ENCODE peak calls at places on chromosomes 3 and 15, in ten cellular contexts. One of them, this sample, is unnamed.

GRCh38 chr3:119494597-119494996 is 3.8 kb upstream of the TIMMDC1 start:
- DNase-seq in gastrocnemius medialis: no peak
- DNase-seq in HepG2: no peak
- DNase-seq in BE2C: no peak
- DNase-seq in thyroid gland: no peak
- DNase-seq in prostate gland: no peak
- DNase-seq in ovary: no peak
- DNase-seq in body of pancreas: no peak
- DNase-seq in CD8-positive, alpha-beta T cell: no peak
- DNase-seq in CD4-positive, alpha-beta memory T cell: no peak
- DNase-seq in this sample: no peak

GRCh38 chr15:27097506-27097905 is 126.5 kb downstream of the GABRG3 start:
- DNase-seq in BE2C: no peak
- DNase-seq in body of pancreas: no peak
- DNase-seq in prostate gland: no peak
- DNase-seq in HepG2: no peak
- DNase-seq in CD4-positive, alpha-beta memory T cell: no peak
- DNase-seq in gastrocnemius medialis: no peak
- DNase-seq in thyroid gland: no peak
- DNase-seq in ovary: no peak
- DNase-seq in CD8-positive, alpha-beta T cell: no peak
- DNase-seq in this sample: no peak

GRCh38 chr3:172329070-172329469 is 119.2 kb downstream of the GHSR start:
- DNase-seq in prostate gland: no peak
- DNase-seq in CD8-positive, alpha-beta T cell: no peak
- DNase-seq in thyroid gland: no peak
- DNase-seq in HepG2: no peak
- DNase-seq in body of pancreas: no peak
- DNase-seq in CD4-positive, alpha-beta memory T cell: no peak
- DNase-seq in ovary: no peak
- DNase-seq in BE2C: no peak
- DNase-seq in gastrocnemius medialis: no peak
- DNase-seq in this sample: no peak

GRCh38 chr3:108100906-108101305 is 10.1 kb upstream of the CD47 start:
- DNase-seq in CD8-positive, alpha-beta T cell: no peak
- DNase-seq in HepG2: no peak
- DNase-seq in body of pancreas: no peak
- DNase-seq in ovary: no peak
- DNase-seq in thyroid gland: no peak
- DNase-seq in gastrocnemius medialis: no peak
- DNase-seq in CD4-positive, alpha-beta memory T cell: no peak
- DNase-seq in BE2C: no peak
- DNase-seq in prostate gland: no peak
- DNase-seq in this sample: no peak

GRCh38 chr3:116280130-116280740 is 165.1 kb downstream of the LSAMP start:
- DNase-seq in HepG2: no peak
- DNase-seq in BE2C: no peak
- DNase-seq in gastrocnemius medialis: no peak
- DNase-seq in body of pancreas: no peak
- DNase-seq in prostate gland: no peak
- DNase-seq in ovary: no peak
- DNase-seq in thyroid gland: no peak
- DNase-seq in CD8-positive, alpha-beta T cell: no peak
- DNase-seq in CD4-positive, alpha-beta memory T cell: no peak
- DNase-seq in this sample: no peak

GRCh38 chr3:151219056-151219455 is 16.0 kb upstream of the GPR171 start:
- DNase-seq in prostate gland: no peak
- DNase-seq in thyroid gland: no peak
- DNase-seq in ovary: no peak
- DNase-seq in body of pancreas: no peak
- DNase-seq in HepG2: no peak
- DNase-seq in CD8-positive, alpha-beta T cell: no peak
- DNase-seq in CD4-positive, alpha-beta memory T cell: no peak
- DNase-seq in BE2C: no peak
- DNase-seq in gastrocnemius medialis: no peak
- DNase-seq in this sample: no peak

GRCh38 chr3:38047896-38048295 is 8.9 kb downstream of the DLEC1 start:
- DNase-seq in BE2C: no peak
- DNase-seq in gastrocnemius medialis: no peak
- DNase-seq in prostate gland: no peak
- DNase-seq in body of pancreas: no peak
- DNase-seq in thyroid gland: no peak
- DNase-seq in CD8-positive, alpha-beta T cell: no peak
- DNase-seq in ovary: no peak
- DNase-seq in HepG2: no peak
- DNase-seq in CD4-positive, alpha-beta memory T cell: no peak
- DNase-seq in this sample: no peak

GRCh38 chr3:22960326-22960984 is 242.7 kb upstream of the UBE2E2 start:
- DNase-seq in body of pancreas: peak; percentile 56
- DNase-seq in ovary: peak; percentile 43
- DNase-seq in thyroid gland: peak; percentile 17
- DNase-seq in prostate gland: peak; percentile 57
- DNase-seq in CD8-positive, alpha-beta T cell: no peak
- DNase-seq in HepG2: peak; percentile 12
- DNase-seq in CD4-positive, alpha-beta memory T cell: no peak
- DNase-seq in gastrocnemius medialis: no peak
- DNase-seq in BE2C: no peak
- DNase-seq in this sample: peak; percentile 43

GRCh38 chr3:194565597-194566190 is 67.5 kb downstream of the TMEM44 start:
- DNase-seq in body of pancreas: no peak
- DNase-seq in CD8-positive, alpha-beta T cell: no peak
- DNase-seq in CD4-positive, alpha-beta memory T cell: no peak
- DNase-seq in prostate gland: no peak
- DNase-seq in BE2C: no peak
- DNase-seq in thyroid gland: no peak
- DNase-seq in ovary: no peak
- DNase-seq in HepG2: no peak
- DNase-seq in gastrocnemius medialis: no peak
- DNase-seq in this sample: no peak

GRCh38 chr3:76129441-76129840 is 344.1 kb upstream of the ZNF717 start:
- DNase-seq in ovary: no peak
- DNase-seq in BE2C: no peak
- DNase-seq in body of pancreas: no peak
- DNase-seq in CD4-positive, alpha-beta memory T cell: no peak
- DNase-seq in CD8-positive, alpha-beta T cell: no peak
- DNase-seq in HepG2: no peak
- DNase-seq in prostate gland: no peak
- DNase-seq in gastrocnemius medialis: no peak
- DNase-seq in thyroid gland: no peak
- DNase-seq in this sample: no peak

GRCh38 chr15:67068724-67069400 is 3.5 kb downstream of the SMAD3 start:
- DNase-seq in prostate gland: no peak
- DNase-seq in BE2C: no peak
- DNase-seq in HepG2: no peak
- DNase-seq in CD8-positive, alpha-beta T cell: no peak
- DNase-seq in body of pancreas: no peak
- DNase-seq in thyroid gland: no peak
- DNase-seq in ovary: no peak
- DNase-seq in gastrocnemius medialis: no peak
- DNase-seq in CD4-positive, alpha-beta memory T cell: peak; percentile 33
- DNase-seq in this sample: no peak
- H3K4me3 ChIP-seq in prostate gland: no peak overlapping the region
- H3K4me3 ChIP-seq in BE2C: no peak overlapping the region
- H3K4me3 ChIP-seq in HepG2: peak overlapping the region; percentile 78
- H3K4me3 ChIP-seq in CD8-positive, alpha-beta T cell: no peak overlapping the region
- H3K4me3 ChIP-seq in body of pancreas: no peak overlapping the region
- H3K4me3 ChIP-seq in thyroid gland: no peak overlapping the region
- H3K4me3 ChIP-seq in ovary: peak overlapping the region; percentile 76
- H3K4me3 ChIP-seq in gastrocnemius medialis: peak overlapping the region; percentile 91
- H3K4me3 ChIP-seq in CD4-positive, alpha-beta memory T cell: peak overlapping the region; percentile 79
- H3K4me3 ChIP-seq in this sample: no peak overlapping the region

GRCh38 chr15:101139986-101140696 is 111.7 kb downstream of the CHSY1 start:
- DNase-seq in ovary: no peak
- DNase-seq in gastrocnemius medialis: no peak
- DNase-seq in body of pancreas: no peak
- DNase-seq in HepG2: no peak
- DNase-seq in CD4-positive, alpha-beta memory T cell: no peak
- DNase-seq in CD8-positive, alpha-beta T cell: no peak
- DNase-seq in thyroid gland: no peak
- DNase-seq in BE2C: no peak
- DNase-seq in prostate gland: no peak
- DNase-seq in this sample: no peak

GRCh38 chr15:101136381-101137268 is 115.2 kb downstream of the CHSY1 start:
- DNase-seq in HepG2: no peak
- DNase-seq in ovary: no peak
- DNase-seq in gastrocnemius medialis: no peak
- DNase-seq in CD8-positive, alpha-beta T cell: no peak
- DNase-seq in prostate gland: no peak
- DNase-seq in BE2C: no peak
- DNase-seq in thyroid gland: no peak
- DNase-seq in CD4-positive, alpha-beta memory T cell: no peak
- DNase-seq in body of pancreas: no peak
- DNase-seq in this sample: no peak

GRCh38 chr15:101138913-101139880 is 112.7 kb downstream of the CHSY1 start:
- DNase-seq in thyroid gland: peak; percentile 66
- DNase-seq in CD8-positive, alpha-beta T cell: no peak
- DNase-seq in gastrocnemius medialis: no peak
- DNase-seq in prostate gland: no peak
- DNase-seq in CD4-positive, alpha-beta memory T cell: no peak
- DNase-seq in ovary: no peak
- DNase-seq in HepG2: no peak
- DNase-seq in BE2C: no peak
- DNase-seq in body of pancreas: no peak
- DNase-seq in this sample: no peak

GRCh38 chr15:101137312-101137940 is 114.4 kb downstream of the CHSY1 start:
- DNase-seq in gastrocnemius medialis: no peak
- DNase-seq in prostate gland: no peak
- DNase-seq in BE2C: no peak
- DNase-seq in thyroid gland: no peak
- DNase-seq in CD4-positive, alpha-beta memory T cell: no peak
- DNase-seq in CD8-positive, alpha-beta T cell: no peak
- DNase-seq in body of pancreas: no peak
- DNase-seq in ovary: no peak
- DNase-seq in HepG2: no peak
- DNase-seq in this sample: no peak

DNA sequence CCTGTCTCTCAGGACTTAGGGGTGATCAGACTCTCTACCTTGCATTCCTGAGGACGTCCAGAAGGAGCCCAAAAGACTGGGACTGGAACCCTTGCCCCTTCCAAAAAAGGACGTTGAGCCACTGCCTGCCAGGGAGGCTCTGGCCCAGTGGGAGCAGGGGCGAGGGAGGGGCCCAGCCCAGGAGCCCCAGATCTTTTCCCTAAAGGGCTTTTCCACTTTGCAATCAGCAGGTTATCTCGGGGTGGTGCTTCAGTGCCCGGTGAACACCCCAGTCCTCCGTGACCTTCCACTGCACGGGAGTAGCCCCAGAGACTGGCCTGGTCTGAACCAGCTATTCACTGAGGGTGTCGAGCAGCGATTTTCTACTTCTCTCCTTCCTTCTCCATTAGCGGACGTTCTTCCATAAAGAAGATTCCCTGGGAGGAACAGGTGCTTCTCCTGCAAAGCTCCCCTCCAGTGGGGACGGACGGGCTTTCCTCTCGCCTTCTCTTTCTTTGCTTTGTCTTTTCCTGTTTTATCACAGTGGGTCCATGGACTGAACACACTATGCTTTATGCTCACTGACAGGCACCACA is 113.7 kb downstream of the CHSY1 start:
- DNase-seq in HepG2: no peak
- DNase-seq in prostate gland: no peak
- DNase-seq in body of pancreas: no peak
- DNase-seq in CD8-positive, alpha-beta T cell: no peak
- DNase-seq in CD4-positive, alpha-beta memory T cell: no peak
- DNase-seq in BE2C: no peak
- DNase-seq in thyroid gland: no peak
- DNase-seq in gastrocnemius medialis: no peak
- DNase-seq in ovary: no peak
- DNase-seq in this sample: no peak
- H3K36me3 ChIP-seq in HepG2: no peaks in the 10 kb centered on the region
- H3K36me3 ChIP-seq in prostate gland: no peaks in the 10 kb centered on the region
- H3K36me3 ChIP-seq in body of pancreas: no peaks in the 10 kb centered on the region
- H3K36me3 ChIP-seq in CD8-positive, alpha-beta T cell: no peaks in the 10 kb centered on the region
- H3K36me3 ChIP-seq in CD4-positive, alpha-beta memory T cell: no peaks in the 10 kb centered on the region
- H3K36me3 ChIP-seq in BE2C: no peaks in the 10 kb centered on the region
- H3K36me3 ChIP-seq in thyroid gland: no peaks in the 10 kb centered on the region
- H3K36me3 ChIP-seq in gastrocnemius medialis: no peaks in the 10 kb centered on the region
- H3K36me3 ChIP-seq in ovary: no peaks in the 10 kb centered on the region
- H3K36me3 ChIP-seq in this sample: no peaks in the 10 kb centered on the region

GRCh38 chr15:64460737-64461576 is 579 bp downstream of the ZNF609 start:
- DNase-seq in CD4-positive, alpha-beta memory T cell: peak; percentile 27
- DNase-seq in BE2C: peak; percentile 43
- DNase-seq in thyroid gland: peak; percentile 31
- DNase-seq in HepG2: peak; percentile 66
- DNase-seq in ovary: peak; percentile 37
- DNase-seq in gastrocnemius medialis: peak; percentile 34
- DNase-seq in body of pancreas: peak; percentile 27
- DNase-seq in prostate gland: peak; percentile 51
- DNase-seq in CD8-positive, alpha-beta T cell: peak; percentile 57
- DNase-seq in this sample: peak; percentile 76
- H3K4me1 ChIP-seq in CD4-positive, alpha-beta memory T cell: peaks cover 53% of the 10 kb centered on the region
- H3K4me1 ChIP-seq in BE2C: no peaks in the 10 kb centered on the region
- H3K4me1 ChIP-seq in thyroid gland: peaks cover 62% of the 10 kb centered on the region
- H3K4me1 ChIP-seq in HepG2: peaks cover 61% of the 10 kb centered on the region
- H3K4me1 ChIP-seq in ovary: peaks cover 16% of the 10 kb centered on the region
- H3K4me1 ChIP-seq in gastrocnemius medialis: peaks cover 50% of the 10 kb centered on the region
- H3K4me1 ChIP-seq in body of pancreas: peaks cover 62% of the 10 kb centered on the region
- H3K4me1 ChIP-seq in prostate gland: peaks cover 15% of the 10 kb centered on the region
- H3K4me1 ChIP-seq in CD8-positive, alpha-beta T cell: peaks cover 81% of the 10 kb centered on the region
- H3K4me1 ChIP-seq in this sample: peaks cover 61% of the 10 kb centered on the region

DNA sequence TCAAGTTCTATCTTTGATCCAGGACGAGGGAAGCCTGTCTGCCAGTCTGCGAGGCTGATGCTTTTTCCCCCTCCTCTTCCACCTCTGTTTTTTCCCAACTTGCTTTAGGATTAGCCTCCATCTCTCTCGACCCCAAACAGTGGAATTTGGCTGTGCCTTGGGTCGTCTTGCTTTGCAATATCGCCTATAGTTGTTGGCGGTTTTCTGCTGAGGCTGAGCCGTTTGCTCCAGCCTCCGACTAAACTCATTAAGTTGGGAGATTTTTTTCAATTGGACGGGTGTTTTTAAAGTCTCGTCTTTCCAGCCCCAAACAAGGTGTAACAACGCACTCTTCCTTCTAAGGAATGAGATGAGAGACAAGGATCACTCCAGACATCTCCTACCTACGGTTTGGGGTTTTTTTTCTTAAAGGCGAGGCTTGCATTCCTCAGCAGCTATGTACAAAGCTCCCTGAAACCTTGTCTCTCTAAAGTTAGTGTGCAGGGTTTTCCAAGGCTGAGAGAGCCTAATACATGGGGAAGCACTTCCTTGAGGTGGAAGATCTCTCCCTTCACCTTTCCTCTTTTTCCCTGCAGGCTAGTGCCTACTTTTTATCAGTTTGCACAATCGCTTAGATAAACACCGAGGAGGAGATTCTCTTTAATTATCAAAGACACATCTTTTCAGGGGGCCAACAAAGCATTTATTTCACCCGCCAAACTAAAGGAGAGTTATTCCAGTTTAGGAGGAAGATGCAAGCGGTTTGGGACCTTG is 4.7 kb upstream of the NR2F2 start:
- DNase-seq in CD4-positive, alpha-beta memory T cell: no peak
- DNase-seq in thyroid gland: no peak
- DNase-seq in prostate gland: no peak
- DNase-seq in CD8-positive, alpha-beta T cell: no peak
- DNase-seq in body of pancreas: no peak
- DNase-seq in gastrocnemius medialis: no peak
- DNase-seq in ovary: peak; percentile 18
- DNase-seq in BE2C: no peak
- DNase-seq in HepG2: no peak
- DNase-seq in this sample: no peak
- H3K4me3 ChIP-seq in CD4-positive, alpha-beta memory T cell: no peak overlapping the region
- H3K4me3 ChIP-seq in thyroid gland: no peak overlapping the region
- H3K4me3 ChIP-seq in prostate gland: peak overlapping the region; percentile 42
- H3K4me3 ChIP-seq in CD8-positive, alpha-beta T cell: no peak overlapping the region
- H3K4me3 ChIP-seq in body of pancreas: peak overlapping the region; percentile 49
- H3K4me3 ChIP-seq in gastrocnemius medialis: peak overlapping the region; percentile 64
- H3K4me3 ChIP-seq in ovary: peak overlapping the region; percentile 73
- H3K4me3 ChIP-seq in BE2C: no peak overlapping the region
- H3K4me3 ChIP-seq in HepG2: peak overlapping the region; percentile 68
- H3K4me3 ChIP-seq in this sample: peak overlapping the region; percentile 49